ENCODE peak calls at places on chromosomes 4 and X, in four cellular contexts. J is lower leg skin; L is neural progenitor cell; G is stimulated activated naive CD8-positive, alpha-beta T cell treated with anti-CD3 and anti-CD28 coated beads, Interleukin-15, Interleukin-2, amounts not matched to agents 100 U/mL and 50 U/mL, for 24 hours. K is an unnamed sample.

GRCh38 chrX:22124098-22124497 is 92.0 kb downstream of the PHEX start:
- DNase-seq in L (no peak), J (peak; percentile 78), G (no peak), K (no peak)

GRCh38 chr4:68271851-68272756 is 26.6 kb upstream of the TMPRSS11B start:
- DNase-seq in L (peak; percentile 45), G (no peak), J (no peak), K (peak; percentile 9)

GRCh38 chr4:74504212-74504611 is 59.3 kb downstream of the AREG start:
- DNase-seq in J (no peak), G (no peak), L (no peak), K (no peak)

GRCh38 chrX:121823406-121823805 is 776.0 kb downstream of the GLUD2 start:
- DNase-seq in L (no peak), G (no peak), J (no peak), K (peak; percentile 44)

GRCh38 chrX:34586507-34586906 is 70.6 kb downstream of the TMEM47 start:
- DNase-seq in G (no peak), J (no peak), L (no peak), K (no peak)

GRCh38 chr4:77100234-77100633 is 24.4 kb upstream of the CCNI start:
- DNase-seq in G (no peak), J (no peak), L (no peak), K (no peak)

GRCh38 chr4:1380368-1381151 is 25.7 kb downstream of the NKX1-1 start:
- DNase-seq in G (no peak), J (peak; percentile 83), L (no peak), K (no peak)

GRCh38 chrX:9747644-9748043 is 18.0 kb downstream of the GPR143 start:
- DNase-seq in G (no peak), J (no peak), L (no peak), K (no peak)